ENCODE peak calls at places on chromosome 10, in seven cellular contexts. Y is fibroblast of lung; F is endodermal cell; K is cardiac muscle cell; M is CD8-positive, alpha-beta memory T cell; X is IMR-90; B is psoas muscle. W is an unnamed sample.

GRCh38 chr10:102220612-102221011 is 5.5 kb upstream of the ELOVL3 start:
- DNase-seq in B (no peak), F (no peak), X (no peak), M (no peak), K (no peak), Y (no peak), W (no peak)

GRCh38 chr10:52250562-52250961 is 63.5 kb upstream of the DKK1 start:
- DNase-seq in B (no peak), F (no peak), M (no peak), Y (no peak), X (peak), K (no peak), W (no peak)

GRCh38 chr10:89644691-89644966 is 413 bp downstream of the PANK1 start:
- DNase-seq in Y (no peak), M (no peak), X (no peak), F (no peak), B (no peak), K (no peak), W (no peak)

GRCh38 chr10:70596110-70596798 is 6.3 kb downstream of the PRF1 start:
- DNase-seq in M (no peak), B (no peak), Y (no peak), K (no peak), X (no peak), F (no peak), W (no peak)

GRCh38 chr10:93461807-93462178 is 20.3 kb downstream of the MYOF start:
- DNase-seq in K (no peak), Y (no peak), F (no peak), B (no peak), M (no peak), X (peak), W (peak)

GRCh38 chr10:1347962-1348772 is 292.0 kb downstream of the WDR37 start:
- DNase-seq in K (no peak), B (no peak), M (no peak), Y (no peak), F (peak), X (no peak), W (peak)

GRCh38 chr10:75474106-75474505 is 42.7 kb downstream of the LRMDA start:
- DNase-seq in M (no peak), K (no peak), F (no peak), B (no peak), X (no peak), Y (no peak), W (no peak)

GRCh38 chr10:110311357-110311949 is 6.7 kb upstream of the SMNDC1 start:
- DNase-seq in K (peak), X (peak), M (peak), B (no peak), Y (peak), F (peak), W (peak)

GRCh38 chr10:29469481-29470354 is 165.1 kb downstream of the SVIL start:
- DNase-seq in X (no peak), Y (no peak), M (no peak), F (no peak), K (no peak), B (no peak), W (no peak)

DNA sequence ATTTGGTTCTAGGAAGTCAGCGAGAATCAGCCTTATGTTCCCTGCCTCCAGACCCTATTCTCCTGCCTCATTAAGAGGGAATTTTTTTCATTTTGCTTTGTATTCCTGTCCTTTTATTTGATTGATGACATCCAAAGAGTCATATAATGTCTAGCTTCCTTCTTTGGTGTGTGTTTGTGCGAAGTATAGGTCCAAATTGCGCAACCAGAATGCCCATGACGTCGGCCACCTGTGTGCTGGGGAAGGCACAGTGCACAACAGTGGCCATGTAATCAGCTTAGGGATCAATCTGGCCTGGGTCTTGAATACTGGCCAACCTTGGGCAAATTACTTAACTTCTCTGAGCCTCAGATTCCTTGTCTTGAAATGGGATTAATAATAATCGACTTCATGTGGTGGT is 206.2 kb downstream of the VTI1A start:
- DNase-seq in K (no peak), F (no peak), B (no peak), Y (no peak), X (no peak), M (no peak), W (no peak)
- H3K4me3 ChIP-seq in K (no peak), F (no peak), B (no peak), Y (no peak), X (no peak), M (no peak), W (no peak)

GRCh38 chr10:133236411-133237240 is 1.0 kb upstream of the VENTX start:
- DNase-seq in Y (no peak), F (peak), X (no peak), K (no peak), B (no peak), M (no peak), W (no peak)

GRCh38 chr10:133238066-133238804 is 580 bp downstream of the VENTX start:
- DNase-seq in F (no peak), B (no peak), Y (no peak), X (no peak), K (no peak), M (no peak), W (no peak)

GRCh38 chr10:133235891-133236321 is 1.7 kb upstream of the VENTX start:
- DNase-seq in X (no peak), B (no peak), M (no peak), Y (no peak), F (peak), K (no peak), W (no peak)

GRCh38 chr10:133237241-133238065 is at the start of gene VENTX:
- DNase-seq in K (no peak), B (no peak), Y (no peak), M (no peak), F (peak), X (no peak), W (no peak)

GRCh38 chr10:133235265-133235664 is 2.4 kb upstream of the VENTX start:
- DNase-seq in B (no peak), Y (no peak), M (no peak), X (no peak), K (no peak), F (peak), W (no peak)
- H3K4me3 ChIP-seq in B (peak), Y (no peak), M (no peak), X (no peak), K (no peak), F (no peak), W (no peak)

GRCh38 chr10:13890233-13890616 is 303.5 kb downstream of the PRPF18 start:
- DNase-seq in Y (no peak), B (no peak), M (no peak), F (no peak), X (peak), K (no peak), W (no peak)
- H3K4me3 ChIP-seq in Y (peak), B (peak), M (no peak), F (peak), X (peak), K (peak), W (no peak)

GRCh38 chr10:62377966-62378365 is 3.8 kb downstream of the ZNF365 start:
- DNase-seq in F (no peak), K (no peak), X (no peak), M (no peak), Y (no peak), B (no peak), W (no peak)
- H3K4me3 ChIP-seq in F (no peak), K (no peak), X (no peak), M (no peak), Y (no peak), B (no peak), W (no peak)

DNA sequence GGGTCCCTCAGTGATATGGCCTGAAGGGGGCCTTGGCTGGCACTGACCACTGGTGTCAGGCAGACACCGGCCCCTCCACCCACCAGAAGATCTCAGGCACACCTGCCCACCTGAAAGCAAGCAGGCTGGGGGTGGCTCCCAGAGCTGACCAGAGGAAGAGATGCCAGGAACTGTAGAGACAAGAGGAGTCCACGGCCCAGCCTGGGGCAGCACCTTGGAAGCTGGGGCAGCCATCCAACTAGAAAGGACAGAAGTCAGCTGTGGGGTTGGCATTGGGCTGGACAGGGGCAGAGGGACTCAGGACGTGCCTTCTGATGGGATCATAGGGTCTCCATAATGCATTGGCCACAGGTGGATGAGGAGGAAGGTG is 144.3 kb downstream of the ZNF248 start:
- DNase-seq in F (no peak), Y (no peak), M (no peak), K (no peak), X (no peak), B (no peak), W (no peak)
- H3K4me3 ChIP-seq in F (no peak), Y (no peak), M (no peak), K (no peak), X (no peak), B (no peak), W (no peak)

GRCh38 chr10:62049815-62050626 is 148.5 kb downstream of the ARID5B start:
- DNase-seq in X (no peak), B (no peak), K (no peak), M (no peak), F (no peak), Y (no peak), W (no peak)
- H3K4me3 ChIP-seq in X (peak), B (peak), K (peak), M (peak), F (peak), Y (peak), W (no peak)

GRCh38 chr10:3290550-3290949 is 118.0 kb upstream of the PITRM1 start:
- DNase-seq in F (no peak), X (no peak), K (no peak), M (no peak), Y (no peak), B (no peak), W (no peak)
- H3K4me3 ChIP-seq in F (no peak), X (no peak), K (no peak), M (no peak), Y (no peak), B (no peak), W (no peak)

DNA sequence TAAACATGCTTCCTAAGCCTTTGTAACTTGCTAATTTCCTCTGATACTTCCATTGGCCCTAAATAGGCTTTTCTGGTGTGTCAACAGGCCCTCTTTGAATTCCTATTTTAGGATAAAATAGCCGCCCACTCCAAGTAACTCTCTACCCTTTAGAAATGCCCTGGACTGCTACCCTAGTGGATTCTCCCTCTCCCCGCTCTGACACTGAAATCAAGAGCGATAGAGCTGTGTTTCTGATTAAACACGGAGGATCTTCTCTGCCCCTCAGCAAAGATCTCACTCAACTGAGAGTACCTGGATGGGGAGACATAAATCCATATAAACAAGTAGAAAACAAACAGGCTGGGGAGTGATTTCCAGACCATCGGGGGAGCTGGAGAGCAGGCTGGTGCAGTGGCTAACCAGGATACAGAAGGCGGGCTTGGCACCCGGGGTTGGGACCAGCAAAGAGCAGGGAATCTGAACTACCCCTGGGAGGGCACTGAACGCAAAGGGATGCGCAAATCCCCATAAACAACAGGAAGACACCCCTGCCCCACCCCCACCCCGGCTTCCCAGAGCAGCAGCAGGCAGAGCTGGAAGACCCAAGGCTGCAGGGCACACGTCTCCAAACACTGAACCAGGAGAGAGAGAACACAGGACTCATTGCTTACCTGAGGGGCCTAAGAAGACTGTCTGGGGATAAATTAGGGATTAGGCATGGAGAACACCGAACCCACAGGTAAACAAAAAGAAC is 2.5 kb downstream of the ASB13 start:
- DNase-seq in F (peak), M (no peak), Y (no peak), X (no peak), B (no peak), K (no peak), W (no peak)
- H3K4me3 ChIP-seq in F (no peak), M (no peak), Y (no peak), X (no peak), B (no peak), K (no peak), W (no peak)

GRCh38 chr10:99080275-99080816 is 155.3 kb downstream of the HPSE2 start:
- DNase-seq in B (no peak), Y (no peak), M (no peak), X (no peak), K (no peak), F (no peak), W (no peak)

GRCh38 chr10:99085358-99085757 is 150.3 kb downstream of the HPSE2 start:
- DNase-seq in K (no peak), X (no peak), M (no peak), Y (no peak), B (no peak), F (no peak), W (no peak)

DNA sequence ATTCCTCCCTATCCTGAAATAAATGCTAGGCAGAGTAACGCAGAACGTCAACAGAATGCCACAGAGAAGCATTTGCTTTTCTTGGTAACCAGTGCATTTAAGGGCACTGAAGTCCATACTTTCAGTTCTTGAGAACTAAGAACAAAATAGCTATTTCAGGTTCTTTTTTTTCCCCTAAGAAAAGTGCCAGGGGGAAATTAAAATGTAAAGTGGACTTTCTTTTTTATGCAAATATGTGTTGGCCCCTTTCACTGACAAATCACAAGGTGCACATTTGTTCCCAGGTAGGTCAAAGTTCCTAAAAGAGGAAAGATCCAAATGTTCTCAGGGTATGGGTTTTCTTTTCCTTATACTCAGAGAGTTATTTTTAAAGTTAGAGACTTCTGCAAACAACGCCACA is 151.5 kb downstream of the HPSE2 start:
- DNase-seq in Y (no peak), M (no peak), K (no peak), B (no peak), F (no peak), X (no peak), W (no peak)
- H3K4me3 ChIP-seq in Y (no peak), M (no peak), K (no peak), B (no peak), F (no peak), X (no peak), W (no peak)

DNA sequence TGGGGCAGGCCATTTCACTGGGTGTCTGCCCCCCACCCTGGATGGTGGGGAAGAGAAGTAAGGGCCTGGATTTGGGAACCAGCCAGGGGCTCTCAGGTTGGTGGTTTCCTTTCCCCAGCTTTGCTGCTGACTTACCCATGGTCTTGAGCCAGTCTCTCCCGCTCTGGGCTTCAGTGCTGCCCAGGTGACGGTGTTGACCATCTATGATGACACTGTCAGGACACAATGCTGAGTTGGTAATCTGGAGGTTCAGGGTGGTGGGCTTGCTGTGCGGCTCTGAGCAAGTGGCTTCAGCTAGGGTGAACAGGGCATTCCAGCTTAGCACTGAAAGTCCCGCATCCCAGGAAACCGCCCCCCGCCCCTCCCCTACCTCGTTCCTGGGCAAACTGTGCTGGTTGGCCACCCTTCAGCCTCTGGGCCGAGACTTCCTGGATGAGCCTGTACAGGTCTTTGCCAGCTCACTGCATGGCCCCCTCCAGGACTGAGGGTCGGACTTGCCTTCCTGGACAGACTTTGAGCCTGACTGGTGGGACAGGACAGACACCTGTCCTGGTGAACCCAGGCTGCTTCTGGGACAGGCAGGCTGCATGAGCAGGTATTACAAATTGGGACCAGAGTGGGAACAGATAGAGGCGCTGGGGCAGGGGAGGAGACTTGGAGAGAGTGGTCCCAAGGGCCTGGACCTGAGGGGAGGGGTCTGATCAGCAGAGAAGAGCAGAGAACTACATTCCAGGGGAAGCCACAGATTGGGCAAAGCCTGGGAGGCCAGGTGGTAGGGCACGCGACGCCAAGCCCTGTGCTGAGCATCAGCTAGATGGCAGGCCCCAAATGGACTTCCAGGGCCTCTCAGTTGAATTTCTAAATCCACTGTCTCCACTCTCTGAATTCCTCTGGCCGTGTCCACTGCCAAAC is 19.9 kb upstream of the ZMIZ1 start:
- DNase-seq in Y (no peak), B (peak), F (peak), X (no peak), M (no peak), K (no peak), W (no peak)
- H3K4me3 ChIP-seq in Y (no peak), B (no peak), F (no peak), X (no peak), M (peak), K (no peak), W (peak)

W was measured in Jurkat, Clone E6-1.